ENCODE peak calls at places on chromosomes 3 and 15, in seven cellular contexts. K is HL-60; J is putamen; D is heart right ventricle; L is breast epithelium; Q is activated effector memory CD4-positive, alpha-beta T cell treated with anti-CD3 and anti-CD28 coated beads, Interleukin-2, amount 50 U/mL, for 16 hours; N is stimulated activated effector memory CD8-positive, alpha-beta T cell treated with anti-CD3 and anti-CD28 coated beads, Interleukin-12 subunit alpha, Interleukin-12 subunit beta, amount 100 ng/mL, for 72 hours. U is an unnamed sample.

GRCh38 chr3:164007764-164008163 is 1070.5 kb downstream of the SI start:
- DNase-seq in K (no peak), J (no peak), D (no peak), L (no peak), Q (no peak), N (no peak), U (no peak)

GRCh38 chr3:172710709-172711456 is at the start of gene NCEH1:
- DNase-seq in K (peak), J (peak), D (peak), L (peak), Q (peak), N (peak), U (peak)

GRCh38 chr15:29140475-29141172 is 129.0 kb downstream of the NSMCE3 start:
- DNase-seq in K (no peak), J (no peak), D (no peak), L (no peak), Q (no peak), N (no peak), U (no peak)

GRCh38 chr3:79167651-79168416 is 600.0 kb downstream of the ROBO1 start:
- DNase-seq in K (no peak), J (no peak), D (no peak), L (no peak), Q (no peak), N (no peak), U (peak)

GRCh38 chr3:27040674-27041073 is 328.5 kb downstream of the NEK10 start:
- DNase-seq in K (no peak), J (no peak), D (no peak), L (no peak), Q (no peak), N (no peak), U (no peak)

GRCh38 chr3:190595807-190596206 is 81.9 kb downstream of the IL1RAP start:
- DNase-seq in K (no peak), J (no peak), D (no peak), L (no peak), Q (no peak), N (no peak), U (no peak)

GRCh38 chr3:112555535-112556170 is 6.1 kb downstream of the ATG3 start:
- DNase-seq in K (no peak), J (no peak), D (no peak), L (no peak), Q (no peak), N (no peak), U (peak)

GRCh38 chr15:69757186-69757585 is 304.6 kb downstream of the RPLP1 start:
- DNase-seq in K (no peak), J (no peak), D (no peak), L (no peak), Q (peak), N (peak), U (no peak)